ENCODE peak calls at places on chromosomes 6 and 20, in six cellular contexts. D is NT2/D1, M is HCT116, P is K562, J is GM12878, U is H1. E is an unnamed sample.

GRCh38 chr6:89146748-89147715 is 1.2 kb downstream of the PM20D2 start:
- DNase-seq in D (no peak), M (peak), P (no peak), J (no peak), U (no peak), E (peak)

GRCh38 chr6:35391240-35391968 is 49.0 kb downstream of the PPARD start:
- DNase-seq in D (no peak), M (peak), P (no peak), J (no peak), U (no peak), E (no peak)

GRCh38 chr6:108118359-108118724 is 43.8 kb upstream of the OSTM1 start:
- DNase-seq in D (no peak), M (no peak), P (no peak), J (no peak), U (no peak), E (no peak)

GRCh38 chr20:17966432-17967312 is 1.9 kb downstream of the SNX5 start:
- DNase-seq in D (no peak), M (no peak), P (no peak), J (no peak), U (no peak), E (peak)

GRCh38 chr6:33926451-33926850 is 122.6 kb upstream of the MLN start:
- DNase-seq in D (no peak), M (peak), P (peak), J (no peak), U (no peak), E (no peak)

GRCh38 chr6:37698264-37699137 is 818 bp upstream of the MDGA1 start:
- DNase-seq in D (no peak), M (peak), P (peak), J (no peak), U (no peak), E (no peak)

GRCh38 chr6:119727504-119728219 is 378.1 kb upstream of the MAN1A1 start:
- DNase-seq in D (no peak), M (no peak), P (no peak), J (no peak), U (no peak), E (peak)

GRCh38 chr20:16385891-16386290 is 187.4 kb downstream of the KIF16B start:
- DNase-seq in D (no peak), M (no peak), P (no peak), J (no peak), U (no peak), E (no peak)

GRCh38 chr6:150915156-150915555 is 49.7 kb downstream of the MTHFD1L start:
- DNase-seq in D (no peak), M (no peak), P (no peak), J (no peak), U (no peak), E (no peak)

GRCh38 chr6:140576004-140576555 is 1201.6 kb upstream of the CITED2 start:
- DNase-seq in D (no peak), M (no peak), P (no peak), J (no peak), U (no peak), E (no peak)

GRCh38 chr6:145141609-145142008 is 593.7 kb downstream of the EPM2A start:
- DNase-seq in D (no peak), M (no peak), P (no peak), J (no peak), U (no peak), E (no peak)

GRCh38 chr6:96621983-96622382 is 59.1 kb downstream of the FHL5 start:
- DNase-seq in D (no peak), M (no peak), P (no peak), J (no peak), U (no peak), E (no peak)

DNA sequence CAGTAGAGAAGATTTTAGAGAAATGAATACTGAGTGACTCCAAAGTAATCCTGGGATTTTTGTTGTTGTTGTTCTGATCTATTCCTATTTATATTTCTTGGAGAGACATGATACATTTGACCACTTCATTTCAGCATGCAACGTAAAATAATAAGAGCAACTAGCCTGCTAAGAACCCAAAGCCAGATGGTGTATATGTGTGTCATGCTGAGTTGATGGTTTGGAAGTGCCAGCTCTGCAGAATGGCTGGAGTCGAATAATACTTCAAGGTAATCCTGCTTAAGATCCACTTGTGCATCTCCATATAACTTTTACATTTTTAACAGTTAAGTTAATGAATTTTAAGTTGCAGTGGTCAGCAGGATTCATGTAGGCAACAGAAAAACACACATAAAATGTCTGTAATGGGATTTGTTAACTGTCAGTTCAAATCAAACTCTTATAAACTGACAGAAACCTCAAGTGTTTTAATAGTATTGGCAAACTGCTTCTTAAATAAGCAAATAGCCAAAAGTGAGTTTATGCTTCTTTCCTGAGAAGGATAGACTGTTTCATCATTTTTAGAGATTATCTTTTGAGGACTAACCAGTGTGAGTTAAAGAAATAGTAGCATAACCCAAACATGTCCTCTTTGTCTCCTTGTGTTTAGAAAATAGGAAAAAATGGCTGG is 67.8 kb downstream of the AIG1 start:
- DNase-seq in D (no peak), M (no peak), P (no peak), J (no peak), U (no peak), E (no peak)
- TF ChIP-seq ZNF274 in D (no peak), M (no peak), P (no peak), J (no peak), U (no peak), E (no peak)

DNA sequence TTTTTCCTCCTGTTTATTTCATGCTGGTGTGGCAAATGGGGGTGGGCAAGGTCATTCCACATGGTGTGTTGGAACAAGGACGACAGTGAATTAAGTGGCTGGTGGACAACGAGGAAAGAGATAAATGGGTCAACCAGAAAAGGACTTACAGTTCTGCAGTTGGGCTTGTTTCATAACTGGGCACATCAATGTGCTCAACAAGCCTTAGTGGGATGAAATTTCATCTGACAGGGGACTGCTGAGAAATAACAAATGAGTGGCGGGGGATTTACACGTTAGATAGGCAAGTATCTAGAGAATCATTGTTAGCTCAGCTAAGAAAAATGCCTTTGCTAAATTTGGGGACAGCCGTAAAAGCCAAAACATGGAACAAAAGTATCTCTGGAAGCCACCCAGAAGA is 163.6 kb downstream of the NRN1 start:
- DNase-seq in D (no peak), M (no peak), P (no peak), J (no peak), U (no peak), E (no peak)
- TF ChIP-seq ZNF274 in D (no peak), M (no peak), P (no peak), J (no peak), U (no peak), E (no peak)

GRCh38 chr20:37543828-37544227 is 16.2 kb upstream of the BLCAP start:
- DNase-seq in D (no peak), M (no peak), P (no peak), J (no peak), U (no peak), E (peak)
- TF ChIP-seq ZNF274 in D (no peak), M (no peak), P (no peak), J (no peak), U (no peak), E (no peak)

GRCh38 chr20:11260611-11261010 is 586.8 kb upstream of the JAG1 start:
- DNase-seq in D (no peak), M (no peak), P (no peak), J (no peak), U (no peak), E (no peak)
- TF ChIP-seq ZNF274 in D (no peak), M (no peak), P (no peak), J (no peak), U (no peak), E (no peak)

DNA sequence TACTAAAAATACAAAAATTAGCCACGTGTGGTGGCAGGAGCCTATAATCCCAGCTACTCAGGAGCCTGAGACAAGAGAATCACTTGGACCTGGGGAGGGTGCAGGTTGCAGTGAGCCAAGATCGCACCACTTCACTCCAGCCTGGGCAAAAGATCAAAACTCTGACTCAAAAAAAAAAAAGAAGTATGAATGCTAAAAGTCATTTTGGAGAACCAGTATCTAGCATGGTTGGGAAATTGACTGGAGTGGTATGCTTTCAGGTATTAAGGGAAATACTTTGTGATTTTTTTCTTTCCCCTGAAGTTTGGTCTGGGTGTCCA is 30.1 kb downstream of the PCMT1 start:
- DNase-seq in D (no peak), M (no peak), P (no peak), J (no peak), U (no peak), E (no peak)
- TF ChIP-seq ZNF274 in D (no peak), M (no peak), P (no peak), J (no peak), U (no peak), E (no peak)

GRCh38 chr6:143842468-143842901 is 653 bp upstream of the LTV1 start:
- DNase-seq in D (no peak), M (no peak), P (no peak), J (no peak), U (no peak), E (no peak)

GRCh38 chr6:143845033-143845432 is 1.9 kb downstream of the LTV1 start:
- DNase-seq in D (no peak), M (no peak), P (no peak), J (no peak), U (no peak), E (no peak)

GRCh38 chr6:143842902-143843688 is at the start of gene LTV1:
- DNase-seq in D (peak), M (peak), P (peak), J (peak), U (peak), E (peak)

GRCh38 chr6:143840595-143840994 is 2.5 kb upstream of the LTV1 start:
- DNase-seq in D (no peak), M (no peak), P (no peak), J (no peak), U (no peak), E (no peak)

DNA sequence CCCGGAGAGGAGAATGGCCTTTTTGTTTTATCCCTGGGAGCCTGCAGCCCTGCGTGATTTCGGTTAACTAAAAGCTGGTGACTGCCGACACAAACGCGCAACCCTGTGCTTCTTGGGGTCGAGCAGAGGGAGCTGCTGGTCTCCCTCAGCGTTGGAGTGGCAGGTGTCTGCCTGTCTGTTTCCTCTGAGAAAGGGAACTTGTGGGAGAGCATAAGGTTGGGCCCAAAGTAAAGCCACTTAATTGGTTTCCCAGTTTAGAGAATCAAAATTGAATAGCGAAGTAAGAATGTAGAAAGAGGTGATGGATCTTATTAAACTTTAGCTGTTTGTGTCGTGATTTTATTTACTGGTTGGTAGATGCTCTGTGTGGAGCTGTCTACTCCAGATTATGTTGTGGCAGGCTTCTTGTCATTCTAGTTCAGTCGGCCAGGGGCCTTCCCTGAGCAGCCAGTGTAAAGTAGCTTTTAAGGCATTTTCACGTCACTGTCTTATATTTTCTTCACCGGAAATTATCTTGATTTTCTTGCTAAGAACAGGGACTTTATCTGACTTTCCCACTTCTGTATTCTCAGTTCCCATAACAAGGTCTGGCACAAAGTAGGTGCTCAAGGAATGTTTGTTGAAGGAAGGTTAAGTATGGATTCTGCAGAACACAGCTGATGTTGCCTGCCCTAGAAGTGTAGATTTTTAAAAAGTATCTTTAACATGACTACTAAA is 709 bp downstream of the LTV1 start:
- DNase-seq in D (no peak), M (no peak), P (no peak), J (no peak), U (no peak), E (peak)
- TF ChIP-seq ZNF274 in D (no peak), M (no peak), P (no peak), J (no peak), U (no peak), E (no peak)

DNA sequence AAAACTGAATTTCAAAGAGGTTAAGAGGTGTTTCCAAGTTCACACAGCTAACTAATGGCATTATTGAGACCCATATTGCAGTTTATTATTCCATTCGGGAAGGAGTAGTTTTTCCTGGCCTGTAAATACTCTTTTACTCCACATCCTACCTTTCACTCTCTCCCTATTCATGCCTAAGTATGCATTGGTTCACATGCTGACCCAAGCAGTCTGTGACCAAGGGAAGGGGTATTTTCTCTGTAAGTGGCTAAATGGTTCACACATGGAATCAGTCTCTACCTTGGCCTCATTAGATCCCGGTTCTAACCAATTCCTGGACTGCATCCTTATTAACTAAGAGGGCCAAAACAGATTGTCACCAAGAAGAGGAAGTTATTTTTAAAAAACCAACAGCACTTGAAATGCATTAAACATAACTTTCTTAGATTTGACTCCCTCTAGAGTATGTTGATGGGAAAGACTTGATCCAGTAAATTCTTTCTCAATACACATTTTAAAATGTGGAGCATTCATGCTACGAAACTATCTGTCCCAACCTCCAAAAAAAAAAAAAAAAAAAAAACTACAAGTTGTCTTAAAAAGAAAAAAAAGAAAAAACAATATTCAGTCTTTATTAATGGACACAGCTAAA is 17.8 kb upstream of the RSPO3 start:
- DNase-seq in D (no peak), M (no peak), P (no peak), J (no peak), U (no peak), E (no peak)
- TF ChIP-seq ZNF274 in D (no peak), M (no peak), P (no peak), J (no peak), U (no peak), E (no peak)

GRCh38 chr6:128230267-128230989 is 290.0 kb downstream of the PTPRK start:
- DNase-seq in D (no peak), M (no peak), P (no peak), J (no peak), U (no peak), E (peak)
- TF ChIP-seq ZNF274 in D (no peak), M (no peak), P (no peak), J (no peak), U (no peak), E (no peak)